ENCODE peak calls at places on chromosomes 4 and X, in ten cellular contexts. One of them, this sample, is unnamed.

GRCh38 chr4:77072195-77072753 is 3.5 kb downstream of the CCNI start:
- DNase-seq in GM12878: no peak
- DNase-seq in thyroid gland: peak; percentile 74
- DNase-seq in A549: no peak
- DNase-seq in H54: no peak
- DNase-seq in Peyer's patch: no peak
- DNase-seq in lower leg skin: no peak
- DNase-seq in HepG2: peak; percentile 2
- DNase-seq in spleen: no peak
- DNase-seq in gastrocnemius medialis: no peak
- DNase-seq in this sample: peak; percentile 11

GRCh38 chr4:173753408-173753807 is 223.4 kb upstream of the HAND2 start:
- DNase-seq in GM12878: no peak
- DNase-seq in thyroid gland: no peak
- DNase-seq in A549: no peak
- DNase-seq in H54: no peak
- DNase-seq in Peyer's patch: no peak
- DNase-seq in lower leg skin: no peak
- DNase-seq in HepG2: no peak
- DNase-seq in spleen: no peak
- DNase-seq in gastrocnemius medialis: no peak
- DNase-seq in this sample: no peak

GRCh38 chr4:26719954-26720552 is 136.2 kb downstream of the TBC1D19 start:
- DNase-seq in GM12878: no peak
- DNase-seq in thyroid gland: no peak
- DNase-seq in A549: peak; percentile 4
- DNase-seq in H54: no peak
- DNase-seq in Peyer's patch: no peak
- DNase-seq in lower leg skin: no peak
- DNase-seq in HepG2: no peak
- DNase-seq in spleen: no peak
- DNase-seq in gastrocnemius medialis: no peak
- DNase-seq in this sample: peak; percentile 6

GRCh38 chr4:182574706-182575105 is 331.5 kb downstream of the TENM3 start:
- DNase-seq in GM12878: no peak
- DNase-seq in thyroid gland: no peak
- DNase-seq in A549: no peak
- DNase-seq in H54: no peak
- DNase-seq in Peyer's patch: no peak
- DNase-seq in lower leg skin: no peak
- DNase-seq in HepG2: no peak
- DNase-seq in spleen: no peak
- DNase-seq in gastrocnemius medialis: no peak
- DNase-seq in this sample: no peak

GRCh38 chr4:184705692-184706091 is 28.2 kb downstream of the CENPU start:
- DNase-seq in GM12878: no peak
- DNase-seq in thyroid gland: no peak
- DNase-seq in A549: no peak
- DNase-seq in H54: no peak
- DNase-seq in Peyer's patch: no peak
- DNase-seq in lower leg skin: no peak
- DNase-seq in HepG2: no peak
- DNase-seq in spleen: no peak
- DNase-seq in gastrocnemius medialis: no peak
- DNase-seq in this sample: peak; percentile 34

GRCh38 chr4:148515248-148515647 is 73.0 kb upstream of the NR3C2 start:
- DNase-seq in GM12878: no peak
- DNase-seq in thyroid gland: no peak
- DNase-seq in A549: no peak
- DNase-seq in H54: no peak
- DNase-seq in Peyer's patch: no peak
- DNase-seq in lower leg skin: no peak
- DNase-seq in HepG2: no peak
- DNase-seq in spleen: no peak
- DNase-seq in gastrocnemius medialis: no peak
- DNase-seq in this sample: no peak

GRCh38 chr4:76723916-76724315 is 174.0 kb downstream of the SOWAHB start:
- DNase-seq in GM12878: no peak
- DNase-seq in thyroid gland: no peak
- DNase-seq in A549: peak; percentile 44
- DNase-seq in H54: no peak
- DNase-seq in Peyer's patch: no peak
- DNase-seq in lower leg skin: no peak
- DNase-seq in HepG2: no peak
- DNase-seq in spleen: no peak
- DNase-seq in gastrocnemius medialis: no peak
- DNase-seq in this sample: no peak

GRCh38 chr4:19128176-19128575 is 1106.6 kb upstream of the LCORL start:
- DNase-seq in GM12878: no peak
- DNase-seq in thyroid gland: no peak
- DNase-seq in A549: no peak
- DNase-seq in H54: no peak
- DNase-seq in Peyer's patch: no peak
- DNase-seq in lower leg skin: no peak
- DNase-seq in HepG2: no peak
- DNase-seq in spleen: no peak
- DNase-seq in gastrocnemius medialis: no peak
- DNase-seq in this sample: no peak

GRCh38 chrX:135086197-135086854 is 34.0 kb downstream of the ETDB start:
- DNase-seq in GM12878: peak; percentile 15
- DNase-seq in thyroid gland: no peak
- DNase-seq in A549: peak; percentile 66
- DNase-seq in H54: peak; percentile 49
- DNase-seq in Peyer's patch: no peak
- DNase-seq in lower leg skin: peak; percentile 22
- DNase-seq in HepG2: peak; percentile 39
- DNase-seq in spleen: no peak
- DNase-seq in gastrocnemius medialis: no peak
- DNase-seq in this sample: peak; percentile 73

GRCh38 chrX:19152762-19153161 is 30.5 kb upstream of the ADGRG2 start:
- DNase-seq in GM12878: no peak
- DNase-seq in thyroid gland: no peak
- DNase-seq in A549: no peak
- DNase-seq in H54: peak; percentile 9
- DNase-seq in Peyer's patch: no peak
- DNase-seq in lower leg skin: no peak
- DNase-seq in HepG2: no peak
- DNase-seq in spleen: no peak
- DNase-seq in gastrocnemius medialis: no peak
- DNase-seq in this sample: no peak

GRCh38 chrX:84760560-84760959 is 243.1 kb upstream of the APOOL start:
- DNase-seq in GM12878: no peak
- DNase-seq in thyroid gland: no peak
- DNase-seq in A549: no peak
- DNase-seq in H54: no peak
- DNase-seq in Peyer's patch: no peak
- DNase-seq in lower leg skin: no peak
- DNase-seq in HepG2: no peak
- DNase-seq in spleen: no peak
- DNase-seq in gastrocnemius medialis: no peak
- DNase-seq in this sample: no peak

GRCh38 chr4:76272091-76272490 is 20.6 kb downstream of the FAM47E start:
- DNase-seq in GM12878: no peak
- DNase-seq in thyroid gland: no peak
- DNase-seq in A549: no peak
- DNase-seq in H54: no peak
- DNase-seq in Peyer's patch: no peak
- DNase-seq in lower leg skin: no peak
- DNase-seq in HepG2: peak; percentile 21
- DNase-seq in spleen: no peak
- DNase-seq in gastrocnemius medialis: no peak
- DNase-seq in this sample: no peak

GRCh38 chr4:108060686-108061321 is 71.1 kb downstream of the HADH start:
- DNase-seq in GM12878: no peak
- DNase-seq in thyroid gland: no peak
- DNase-seq in A549: no peak
- DNase-seq in H54: no peak
- DNase-seq in Peyer's patch: no peak
- DNase-seq in lower leg skin: no peak
- DNase-seq in HepG2: no peak
- DNase-seq in spleen: no peak
- DNase-seq in gastrocnemius medialis: no peak
- DNase-seq in this sample: no peak

GRCh38 chr4:96093057-96093456 is 253.2 kb downstream of the PDHA2 start:
- DNase-seq in GM12878: no peak
- DNase-seq in thyroid gland: no peak
- DNase-seq in A549: no peak
- DNase-seq in H54: no peak
- DNase-seq in Peyer's patch: no peak
- DNase-seq in lower leg skin: no peak
- DNase-seq in HepG2: no peak
- DNase-seq in spleen: no peak
- DNase-seq in gastrocnemius medialis: no peak
- DNase-seq in this sample: no peak

GRCh38 chr4:73213917-73214663 is 44.5 kb downstream of the ANKRD17 start:
- DNase-seq in GM12878: no peak
- DNase-seq in thyroid gland: no peak
- DNase-seq in A549: no peak
- DNase-seq in H54: no peak
- DNase-seq in Peyer's patch: no peak
- DNase-seq in lower leg skin: no peak
- DNase-seq in HepG2: no peak
- DNase-seq in spleen: no peak
- DNase-seq in gastrocnemius medialis: no peak
- DNase-seq in this sample: no peak

GRCh38 chr4:115720611-115721010 is 607.2 kb upstream of the NDST4 start:
- DNase-seq in GM12878: no peak
- DNase-seq in thyroid gland: no peak
- DNase-seq in A549: no peak
- DNase-seq in H54: no peak
- DNase-seq in Peyer's patch: no peak
- DNase-seq in lower leg skin: no peak
- DNase-seq in HepG2: no peak
- DNase-seq in spleen: no peak
- DNase-seq in gastrocnemius medialis: no peak
- DNase-seq in this sample: no peak

GRCh38 chr4:93764647-93765246 is 63.8 kb upstream of the ATOH1 start:
- DNase-seq in GM12878: no peak
- DNase-seq in thyroid gland: no peak
- DNase-seq in A549: peak; percentile 40
- DNase-seq in H54: peak; percentile 2
- DNase-seq in Peyer's patch: no peak
- DNase-seq in lower leg skin: peak; percentile 17
- DNase-seq in HepG2: peak; percentile 18
- DNase-seq in spleen: no peak
- DNase-seq in gastrocnemius medialis: no peak
- DNase-seq in this sample: peak; percentile 62
- TF ChIP-seq POLR2A in GM12878: no peak
- TF ChIP-seq POLR2A in thyroid gland: no peak
- TF ChIP-seq POLR2A in A549: no peak
- TF ChIP-seq POLR2A in H54: no peak
- TF ChIP-seq POLR2A in Peyer's patch: no peak
- TF ChIP-seq POLR2A in lower leg skin: no peak
- TF ChIP-seq POLR2A in HepG2: no peak
- TF ChIP-seq POLR2A in spleen: no peak
- TF ChIP-seq POLR2A in gastrocnemius medialis: no peak
- TF ChIP-seq POLR2A in this sample: no peak

DNA sequence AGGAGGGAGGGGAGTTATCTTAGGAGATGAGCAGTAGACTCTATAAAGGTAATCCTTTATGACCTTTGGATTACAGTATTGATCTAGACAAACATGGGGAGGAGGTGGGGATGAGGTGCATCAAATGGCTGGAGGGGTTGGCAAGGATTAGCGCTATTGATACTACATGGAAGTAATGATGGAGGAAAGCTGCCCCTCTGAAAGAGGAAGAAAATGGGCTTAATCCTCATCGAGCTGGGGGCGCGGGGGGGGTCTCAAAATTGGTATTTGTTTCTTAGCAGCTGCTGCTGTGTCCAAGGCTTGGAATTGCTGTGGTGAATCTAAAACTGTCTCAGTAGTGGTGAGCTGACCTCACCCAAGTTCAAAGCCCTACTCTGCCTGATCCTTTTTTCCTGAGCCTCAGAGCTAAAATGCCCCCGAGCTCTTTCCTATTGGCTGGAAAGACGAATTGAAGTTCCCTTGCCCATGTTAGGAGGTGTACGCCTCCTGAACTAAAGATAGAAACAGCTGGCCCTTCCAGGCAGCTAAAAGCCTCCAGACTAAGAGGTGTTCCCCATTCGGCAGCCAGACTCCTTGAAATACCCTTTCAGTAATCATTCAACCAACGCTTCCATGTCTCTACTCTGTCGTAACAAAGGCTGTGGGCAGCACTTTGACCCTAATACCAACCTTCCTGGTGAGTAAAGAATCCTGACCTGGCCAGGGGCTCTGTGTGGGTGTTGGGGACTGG is at the start of gene ITGB1BP2:
- DNase-seq in GM12878: no peak
- DNase-seq in thyroid gland: no peak
- DNase-seq in A549: no peak
- DNase-seq in H54: no peak
- DNase-seq in Peyer's patch: no peak
- DNase-seq in lower leg skin: no peak
- DNase-seq in HepG2: peak; percentile 43
- DNase-seq in spleen: no peak
- DNase-seq in gastrocnemius medialis: peak; percentile 56
- DNase-seq in this sample: no peak
- TF ChIP-seq POLR2A in GM12878: peak; percentile 43
- TF ChIP-seq POLR2A in thyroid gland: no peak
- TF ChIP-seq POLR2A in A549: no peak
- TF ChIP-seq POLR2A in H54: no peak
- TF ChIP-seq POLR2A in Peyer's patch: no peak
- TF ChIP-seq POLR2A in lower leg skin: no peak
- TF ChIP-seq POLR2A in HepG2: no peak
- TF ChIP-seq POLR2A in spleen: no peak
- TF ChIP-seq POLR2A in gastrocnemius medialis: no peak
- TF ChIP-seq POLR2A in this sample: peak; percentile 9

GRCh38 chrX:12447448-12448154 is 309.3 kb downstream of the FRMPD4 start:
- DNase-seq in GM12878: no peak
- DNase-seq in thyroid gland: no peak
- DNase-seq in A549: peak; percentile 53
- DNase-seq in H54: peak; percentile 5
- DNase-seq in Peyer's patch: no peak
- DNase-seq in lower leg skin: no peak
- DNase-seq in HepG2: no peak
- DNase-seq in spleen: no peak
- DNase-seq in gastrocnemius medialis: no peak
- DNase-seq in this sample: no peak

GRCh38 chrX:12446342-12447075 is 308.2 kb downstream of the FRMPD4 start:
- DNase-seq in GM12878: no peak
- DNase-seq in thyroid gland: no peak
- DNase-seq in A549: peak; percentile 8
- DNase-seq in H54: no peak
- DNase-seq in Peyer's patch: no peak
- DNase-seq in lower leg skin: no peak
- DNase-seq in HepG2: no peak
- DNase-seq in spleen: no peak
- DNase-seq in gastrocnemius medialis: no peak
- DNase-seq in this sample: no peak

GRCh38 chrX:12452268-12452667 is 314.0 kb downstream of the FRMPD4 start:
- DNase-seq in GM12878: no peak
- DNase-seq in thyroid gland: no peak
- DNase-seq in A549: no peak
- DNase-seq in H54: no peak
- DNase-seq in Peyer's patch: no peak
- DNase-seq in lower leg skin: no peak
- DNase-seq in HepG2: no peak
- DNase-seq in spleen: no peak
- DNase-seq in gastrocnemius medialis: no peak
- DNase-seq in this sample: no peak
- TF ChIP-seq POLR2A in GM12878: no peak
- TF ChIP-seq POLR2A in thyroid gland: no peak
- TF ChIP-seq POLR2A in A549: no peak
- TF ChIP-seq POLR2A in H54: no peak
- TF ChIP-seq POLR2A in Peyer's patch: no peak
- TF ChIP-seq POLR2A in lower leg skin: no peak
- TF ChIP-seq POLR2A in HepG2: no peak
- TF ChIP-seq POLR2A in spleen: no peak
- TF ChIP-seq POLR2A in gastrocnemius medialis: no peak
- TF ChIP-seq POLR2A in this sample: no peak

GRCh38 chrX:65668362-65669310 is 1.2 kb downstream of the MSN start:
- DNase-seq in GM12878: peak; percentile 31
- DNase-seq in thyroid gland: peak; percentile 77
- DNase-seq in A549: peak; percentile 77
- DNase-seq in H54: peak; percentile 26
- DNase-seq in Peyer's patch: peak; percentile 77
- DNase-seq in lower leg skin: peak; percentile 53
- DNase-seq in HepG2: no peak
- DNase-seq in spleen: peak; percentile 89
- DNase-seq in gastrocnemius medialis: peak; percentile 65
- DNase-seq in this sample: peak; percentile 78
- TF ChIP-seq POLR2A in GM12878: peak; percentile 50
- TF ChIP-seq POLR2A in thyroid gland: no peak
- TF ChIP-seq POLR2A in A549: no peak
- TF ChIP-seq POLR2A in H54: peak; percentile 18
- TF ChIP-seq POLR2A in Peyer's patch: no peak
- TF ChIP-seq POLR2A in lower leg skin: no peak
- TF ChIP-seq POLR2A in HepG2: no peak
- TF ChIP-seq POLR2A in spleen: no peak
- TF ChIP-seq POLR2A in gastrocnemius medialis: peak; percentile 34
- TF ChIP-seq POLR2A in this sample: no peak

This sample was measured in erythroblast.